ENCODE peak calls at places on chromosomes 3 and 15, in five cellular contexts. One of them, this sample, is unnamed. For H3K4me1, the result is how much of the 10 kb centered on the place peaks cover.

GRCh38 chr3:13023251-13024055 is 49.8 kb downstream of the IQSEC1 start:
- DNase-seq in upper lobe of right lung: peak
- DNase-seq in PC-9: peak
- DNase-seq in ovary: no peak
- DNase-seq in OCI-LY7: peak
- DNase-seq in this sample: no peak

GRCh38 chr3:43855674-43856299 is 165.0 kb downstream of the ABHD5 start:
- DNase-seq in PC-9: peak
- DNase-seq in OCI-LY7: peak
- DNase-seq in upper lobe of right lung: peak
- DNase-seq in ovary: peak
- DNase-seq in this sample: no peak

GRCh38 chr3:32934150-32934742 is 17.2 kb upstream of the CCR4 start:
- DNase-seq in upper lobe of right lung: peak
- DNase-seq in OCI-LY7: peak
- DNase-seq in PC-9: peak
- DNase-seq in ovary: peak
- DNase-seq in this sample: no peak

GRCh38 chr3:52044869-52045616 is 11.3 kb downstream of the DUSP7 start:
- DNase-seq in ovary: no peak
- DNase-seq in OCI-LY7: no peak
- DNase-seq in upper lobe of right lung: no peak
- DNase-seq in PC-9: no peak
- DNase-seq in this sample: no peak

GRCh38 chr15:82165948-82166376 is 96.6 kb downstream of the EFL1 start:
- DNase-seq in ovary: no peak
- DNase-seq in upper lobe of right lung: no peak
- DNase-seq in OCI-LY7: no peak
- DNase-seq in PC-9: no peak
- DNase-seq in this sample: no peak

GRCh38 chr3:39917060-39917773 is 107.8 kb downstream of the MYRIP start:
- DNase-seq in ovary: no peak
- DNase-seq in upper lobe of right lung: no peak
- DNase-seq in OCI-LY7: no peak
- DNase-seq in PC-9: no peak
- DNase-seq in this sample: no peak

GRCh38 chr3:46674031-46674592 is 19.4 kb downstream of the ALS2CL start:
- DNase-seq in PC-9: no peak
- DNase-seq in upper lobe of right lung: peak
- DNase-seq in OCI-LY7: peak
- DNase-seq in ovary: peak
- DNase-seq in this sample: no peak

GRCh38 chr3:37646865-37647264 is 214.8 kb upstream of the CTDSPL start:
- DNase-seq in ovary: no peak
- DNase-seq in upper lobe of right lung: no peak
- DNase-seq in PC-9: no peak
- DNase-seq in OCI-LY7: no peak
- DNase-seq in this sample: no peak

GRCh38 chr3:7978104-7978457 is 523.5 kb upstream of the LMCD1 start:
- DNase-seq in PC-9: no peak
- DNase-seq in ovary: no peak
- DNase-seq in upper lobe of right lung: no peak
- DNase-seq in OCI-LY7: no peak
- DNase-seq in this sample: no peak

GRCh38 chr3:52054689-52055511 is 1.5 kb downstream of the DUSP7 start:
- DNase-seq in upper lobe of right lung: no peak
- DNase-seq in PC-9: no peak
- DNase-seq in ovary: peak
- DNase-seq in OCI-LY7: peak
- DNase-seq in this sample: no peak

GRCh38 chr3:9346141-9346540 is 16.7 kb upstream of the THUMPD3 start:
- DNase-seq in PC-9: no peak
- DNase-seq in upper lobe of right lung: no peak
- DNase-seq in OCI-LY7: no peak
- DNase-seq in ovary: no peak
- DNase-seq in this sample: no peak

GRCh38 chr3:23938657-23939056 is 6.4 kb upstream of the NR1D2 start:
- DNase-seq in ovary: no peak
- DNase-seq in OCI-LY7: no peak
- DNase-seq in PC-9: no peak
- DNase-seq in upper lobe of right lung: no peak
- DNase-seq in this sample: no peak

GRCh38 chr15:66646308-66646707 is 55.7 kb upstream of the SMAD6 start:
- DNase-seq in PC-9: no peak
- DNase-seq in OCI-LY7: no peak
- DNase-seq in ovary: no peak
- DNase-seq in upper lobe of right lung: no peak
- DNase-seq in this sample: no peak

GRCh38 chr15:64620991-64621495 is 154.3 kb downstream of the RBPMS2 start:
- DNase-seq in ovary: no peak
- DNase-seq in PC-9: no peak
- DNase-seq in upper lobe of right lung: no peak
- DNase-seq in OCI-LY7: no peak
- DNase-seq in this sample: no peak

DNA sequence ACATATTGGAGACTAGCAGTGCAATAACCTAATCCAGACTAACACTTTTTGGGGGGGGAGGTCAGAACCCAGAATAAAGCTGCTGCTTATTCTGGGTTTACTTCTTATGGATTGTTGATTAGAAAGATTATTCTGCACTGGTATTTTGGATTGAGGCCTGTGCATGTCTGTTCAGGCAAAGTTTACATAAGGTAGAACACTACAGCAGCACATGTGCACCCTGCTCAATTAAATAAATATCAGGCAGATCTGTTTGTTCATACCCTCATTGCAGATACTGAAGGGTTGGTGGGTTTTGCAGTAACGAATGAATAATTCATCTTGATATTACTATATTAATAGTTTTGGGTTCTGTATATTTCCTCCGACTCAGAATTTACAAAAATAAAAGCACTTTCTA is 19.1 kb downstream of the ARIH1 start:
- DNase-seq in PC-9: no peak
- DNase-seq in ovary: no peak
- DNase-seq in upper lobe of right lung: no peak
- DNase-seq in OCI-LY7: no peak
- DNase-seq in this sample: no peak
- H3K4me1 ChIP-seq in PC-9: under half
- H3K4me1 ChIP-seq in ovary: under half
- H3K4me1 ChIP-seq in upper lobe of right lung: half or more
- H3K4me1 ChIP-seq in OCI-LY7: under half
- H3K4me1 ChIP-seq in this sample: under half

GRCh38 chr3:188092648-188093047 is 61.3 kb upstream of the LPP start:
- DNase-seq in upper lobe of right lung: no peak
- DNase-seq in OCI-LY7: peak
- DNase-seq in ovary: no peak
- DNase-seq in PC-9: no peak
- DNase-seq in this sample: no peak

GRCh38 chr3:188088948-188089685 is 64.8 kb upstream of the LPP start:
- DNase-seq in ovary: no peak
- DNase-seq in upper lobe of right lung: no peak
- DNase-seq in OCI-LY7: no peak
- DNase-seq in PC-9: no peak
- DNase-seq in this sample: no peak

GRCh38 chr3:188091746-188092145 is 62.2 kb upstream of the LPP start:
- DNase-seq in OCI-LY7: peak
- DNase-seq in upper lobe of right lung: no peak
- DNase-seq in ovary: no peak
- DNase-seq in PC-9: no peak
- DNase-seq in this sample: no peak

GRCh38 chr3:188085596-188086560 is 68.1 kb upstream of the LPP start:
- DNase-seq in upper lobe of right lung: no peak
- DNase-seq in PC-9: no peak
- DNase-seq in ovary: no peak
- DNase-seq in OCI-LY7: peak
- DNase-seq in this sample: no peak

GRCh38 chr3:188090626-188091309 is 63.2 kb upstream of the LPP start:
- DNase-seq in ovary: no peak
- DNase-seq in PC-9: no peak
- DNase-seq in upper lobe of right lung: no peak
- DNase-seq in OCI-LY7: no peak
- DNase-seq in this sample: no peak
- H3K4me1 ChIP-seq in ovary: under half
- H3K4me1 ChIP-seq in PC-9: under half
- H3K4me1 ChIP-seq in upper lobe of right lung: under half
- H3K4me1 ChIP-seq in OCI-LY7: half or more
- H3K4me1 ChIP-seq in this sample: under half

GRCh38 chr3:134354612-134355275 is 19.5 kb downstream of the AMOTL2 start:
- DNase-seq in upper lobe of right lung: peak
- DNase-seq in OCI-LY7: no peak
- DNase-seq in PC-9: no peak
- DNase-seq in ovary: no peak
- DNase-seq in this sample: no peak

GRCh38 chr3:134355416-134355815 is 18.8 kb downstream of the AMOTL2 start:
- DNase-seq in OCI-LY7: no peak
- DNase-seq in upper lobe of right lung: peak
- DNase-seq in PC-9: no peak
- DNase-seq in ovary: no peak
- DNase-seq in this sample: no peak

GRCh38 chr3:134353171-134353825 is 20.9 kb downstream of the AMOTL2 start:
- DNase-seq in OCI-LY7: no peak
- DNase-seq in ovary: no peak
- DNase-seq in upper lobe of right lung: peak
- DNase-seq in PC-9: no peak
- DNase-seq in this sample: no peak

GRCh38 chr3:134352031-134352671 is 22.1 kb downstream of the AMOTL2 start:
- DNase-seq in ovary: no peak
- DNase-seq in upper lobe of right lung: peak
- DNase-seq in PC-9: peak
- DNase-seq in OCI-LY7: no peak
- DNase-seq in this sample: no peak

DNA sequence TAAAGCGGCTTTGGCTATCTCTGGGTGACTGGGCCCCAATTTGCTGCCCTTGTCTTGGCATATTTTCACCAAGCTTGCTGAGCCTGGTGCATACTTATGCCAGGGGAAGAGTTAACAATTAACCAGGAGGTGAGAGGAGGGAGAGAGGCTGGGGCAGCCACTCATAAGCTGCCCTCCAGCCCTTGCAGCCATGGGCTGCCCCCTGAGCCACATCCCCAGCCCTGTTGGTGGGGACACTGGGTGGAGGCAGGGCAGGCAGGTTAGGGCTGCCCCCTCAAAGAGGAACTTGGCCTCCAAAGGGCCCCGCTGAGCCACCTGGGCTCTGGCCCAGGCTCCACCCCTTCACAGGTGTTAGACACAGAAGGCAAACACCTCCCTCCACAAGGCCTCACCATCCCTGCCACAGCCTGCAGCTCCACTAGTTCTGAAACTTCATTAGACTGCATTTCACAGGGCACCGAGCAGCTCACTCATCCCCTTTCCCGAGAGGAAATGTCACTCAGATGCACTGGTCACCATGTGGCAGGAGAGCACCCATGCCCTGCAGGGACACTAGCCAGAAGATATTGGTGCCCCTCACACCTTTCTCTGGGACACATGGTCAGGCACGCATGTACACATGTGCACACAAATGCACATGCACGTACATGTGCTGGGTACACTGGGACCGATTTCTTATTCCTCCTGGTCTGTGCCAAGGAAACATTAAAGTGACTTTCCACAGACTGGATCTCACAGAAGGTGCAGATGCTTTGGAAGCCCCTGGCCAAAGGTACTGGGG is 20.2 kb downstream of the AMOTL2 start:
- DNase-seq in OCI-LY7: peak
- DNase-seq in PC-9: peak
- DNase-seq in upper lobe of right lung: peak
- DNase-seq in ovary: no peak
- DNase-seq in this sample: no peak
- H3K4me1 ChIP-seq in OCI-LY7: under half
- H3K4me1 ChIP-seq in PC-9: half or more
- H3K4me1 ChIP-seq in upper lobe of right lung: half or more
- H3K4me1 ChIP-seq in ovary: under half
- H3K4me1 ChIP-seq in this sample: half or more

DNA sequence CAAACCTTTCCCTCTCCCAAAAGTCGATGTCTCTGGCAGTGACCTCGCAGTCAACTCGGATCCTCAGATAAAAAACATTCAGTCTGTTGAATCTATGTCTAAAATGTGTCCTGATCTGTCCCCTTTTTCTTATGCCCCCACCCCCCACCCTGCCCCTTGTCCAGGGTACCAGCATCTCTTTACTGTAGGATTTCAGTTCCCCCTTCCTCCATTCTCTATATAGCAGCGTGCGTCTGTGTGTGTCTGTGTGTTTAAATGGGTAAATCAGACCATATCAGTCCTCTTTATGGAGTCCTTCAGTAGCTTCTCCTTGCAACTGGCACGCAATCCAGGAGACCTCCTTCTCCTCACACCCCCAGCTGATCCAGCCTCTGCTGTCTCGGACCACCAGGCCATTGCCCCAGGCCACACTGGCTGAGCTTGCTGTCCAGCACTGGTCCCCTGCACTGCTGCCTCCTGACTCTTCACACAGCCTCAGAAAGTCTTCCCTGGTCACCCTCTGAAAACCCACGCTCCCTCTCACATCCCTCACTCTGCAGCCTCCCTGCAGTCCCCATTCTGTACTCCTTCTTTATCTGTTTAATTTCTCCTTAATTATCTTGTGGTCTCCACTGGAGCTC is 1.5 kb downstream of the LRRK1 start:
- DNase-seq in ovary: no peak
- DNase-seq in OCI-LY7: peak
- DNase-seq in upper lobe of right lung: no peak
- DNase-seq in PC-9: no peak
- DNase-seq in this sample: no peak
- H3K4me1 ChIP-seq in ovary: under half
- H3K4me1 ChIP-seq in OCI-LY7: half or more
- H3K4me1 ChIP-seq in upper lobe of right lung: under half
- H3K4me1 ChIP-seq in PC-9: under half
- H3K4me1 ChIP-seq in this sample: under half

GRCh38 chr15:73991726-73992593 is at the start of gene STOML1:
- DNase-seq in OCI-LY7: peak
- DNase-seq in ovary: peak
- DNase-seq in upper lobe of right lung: peak
- DNase-seq in PC-9: peak
- DNase-seq in this sample: peak

GRCh38 chr15:73994419-73994883 is at the start of gene PML:
- DNase-seq in OCI-LY7: peak
- DNase-seq in ovary: peak
- DNase-seq in PC-9: peak
- DNase-seq in upper lobe of right lung: peak
- DNase-seq in this sample: peak

GRCh38 chr15:73994912-73995622 is 551 bp downstream of the PML start:
- DNase-seq in upper lobe of right lung: peak
- DNase-seq in ovary: peak
- DNase-seq in OCI-LY7: peak
- DNase-seq in PC-9: no peak
- DNase-seq in this sample: no peak

GRCh38 chr15:73992594-73992898 is 451 bp upstream of the STOML1 start:
- DNase-seq in upper lobe of right lung: no peak
- DNase-seq in ovary: no peak
- DNase-seq in OCI-LY7: no peak
- DNase-seq in PC-9: no peak
- DNase-seq in this sample: no peak

GRCh38 chr15:73993211-73993994 is 1.1 kb upstream of the PML start:
- DNase-seq in upper lobe of right lung: no peak
- DNase-seq in PC-9: no peak
- DNase-seq in OCI-LY7: no peak
- DNase-seq in ovary: no peak
- DNase-seq in this sample: no peak
- H3K4me1 ChIP-seq in upper lobe of right lung: half or more
- H3K4me1 ChIP-seq in PC-9: half or more
- H3K4me1 ChIP-seq in OCI-LY7: under half
- H3K4me1 ChIP-seq in ovary: under half
- H3K4me1 ChIP-seq in this sample: half or more

This sample was measured in thoracic aorta.